ENCODE peak calls at places on chromosomes 7 and 10, in seven cellular contexts. A is breast epithelium, O is prostate gland, X is cardiac fibroblast, W is spleen, U is fibroblast of villous mesenchyme, Y is heart left ventricle. S is an unnamed sample.

GRCh38 chr10:76036962-76037361 is 605.5 kb downstream of the LRMDA start:
- DNase-seq in A (no peak), O (no peak), X (no peak), W (no peak), U (no peak), Y (no peak), S (no peak)

GRCh38 chr7:13880789-13881188 is 108.7 kb downstream of the ETV1 start:
- DNase-seq in A (no peak), O (no peak), X (peak; percentile 45), W (no peak), U (no peak), Y (no peak), S (no peak)

GRCh38 chr7:128812514-128813168 is 17.6 kb upstream of the FLNC start:
- DNase-seq in A (no peak), O (no peak), X (peak; percentile 44), W (peak; percentile 78), U (peak; percentile 33), Y (no peak), S (no peak)

GRCh38 chr7:191105-192034 is 1.0 kb upstream of the FAM20C start:
- DNase-seq in A (no peak), O (peak; percentile 26), X (peak; percentile 91), W (no peak), U (peak; percentile 66), Y (no peak), S (no peak)

GRCh38 chr10:19819419-19820033 is 3.3 kb downstream of the PLXDC2 start:
- DNase-seq in A (no peak), O (peak; percentile 71), X (peak; percentile 78), W (no peak), U (peak; percentile 58), Y (no peak), S (no peak)

GRCh38 chr7:134778941-134779740 is at the start of gene CALD1:
- DNase-seq in A (peak; percentile 96), O (peak; percentile 91), X (peak; percentile 100), W (no peak), U (peak; percentile 98), Y (peak; percentile 66), S (peak; percentile 36)

GRCh38 chr10:85791846-85792532 is 574.6 kb downstream of the GRID1 start:
- DNase-seq in A (no peak), O (no peak), X (peak; percentile 2), W (no peak), U (no peak), Y (no peak), S (no peak)

GRCh38 chr7:29217112-29217511 is 22.5 kb downstream of the CHN2 start:
- DNase-seq in A (no peak), O (no peak), X (no peak), W (no peak), U (no peak), Y (no peak), S (no peak)

GRCh38 chr10:67809107-67809506 is 28.9 kb downstream of the DNAJC12 start:
- DNase-seq in A (no peak), O (no peak), X (no peak), W (no peak), U (no peak), Y (no peak), S (no peak)

GRCh38 chr7:123201901-123202300 is 2.1 kb upstream of the SLC13A1 start:
- DNase-seq in A (no peak), O (no peak), X (peak; percentile 40), W (no peak), U (no peak), Y (no peak), S (no peak)

GRCh38 chr10:128147064-128147463 is 20.8 kb upstream of the MKI67 start:
- DNase-seq in A (no peak), O (no peak), X (no peak), W (no peak), U (no peak), Y (no peak), S (no peak)

GRCh38 chr7:106486331-106486730 is 174.6 kb downstream of the CCDC71L start:
- DNase-seq in A (no peak), O (no peak), X (peak; percentile 88), W (no peak), U (no peak), Y (no peak), S (no peak)

GRCh38 chr7:12389089-12389700 is 14.5 kb downstream of the VWDE start:
- DNase-seq in A (no peak), O (peak; percentile 9), X (peak; percentile 80), W (no peak), U (peak; percentile 59), Y (no peak), S (no peak)

GRCh38 chr10:73780301-73780700 is 1.5 kb upstream of the CHCHD1 start:
- DNase-seq in A (no peak), O (no peak), X (no peak), W (no peak), U (no peak), Y (no peak), S (no peak)
- H3K4me3 ChIP-seq in A (peak overlapping the region; percentile 88), O (no peak overlapping the region), X (no peak overlapping the region), W (no peak overlapping the region), U (peak overlapping the region; percentile 80), Y (no peak overlapping the region), S (no peak overlapping the region)

GRCh38 chr7:4479367-4480039 is 202.6 kb upstream of the FOXK1 start:
- DNase-seq in A (no peak), O (no peak), X (peak; percentile 79), W (no peak), U (peak; percentile 21), Y (no peak), S (no peak)
- TF ChIP-seq CTCF in A (no peak), O (peak; percentile 31), X (peak; percentile 54), W (no peak), U (peak; percentile 31), Y (peak; percentile 24), S (peak; percentile 48)

GRCh38 chr7:1366801-1367405 is 92.4 kb downstream of the MICALL2 start:
- DNase-seq in A (no peak), O (no peak), X (no peak), W (no peak), U (no peak), Y (peak; percentile 25), S (no peak)
- H3K4me3 ChIP-seq in A (no peak overlapping the region), O (no peak overlapping the region), X (no peak overlapping the region), W (no peak overlapping the region), U (no peak overlapping the region), Y (no peak overlapping the region), S (no peak overlapping the region)

GRCh38 chr10:70478191-70479160 is at the start of gene PALD1:
- DNase-seq in A (peak; percentile 43), O (peak; percentile 54), X (no peak), W (peak; percentile 89), U (peak; percentile 24), Y (peak; percentile 87), S (no peak)
- TF ChIP-seq CTCF in A (no peak), O (no peak), X (no peak), W (peak; percentile 31), U (peak; percentile 14), Y (peak; percentile 40), S (no peak)

GRCh38 chr10:124213471-124213870 is 120.1 kb upstream of the CHST15 start:
- DNase-seq in A (no peak), O (no peak), X (no peak), W (no peak), U (peak; percentile 12), Y (no peak), S (no peak)

GRCh38 chr10:124212702-124213101 is 119.3 kb upstream of the CHST15 start:
- DNase-seq in A (no peak), O (no peak), X (no peak), W (no peak), U (no peak), Y (no peak), S (no peak)

GRCh38 chr10:124214610-124215009 is 121.2 kb upstream of the CHST15 start:
- DNase-seq in A (no peak), O (no peak), X (no peak), W (no peak), U (no peak), Y (no peak), S (no peak)

GRCh38 chr10:124211921-124212320 is 118.5 kb upstream of the CHST15 start:
- DNase-seq in A (no peak), O (no peak), X (peak; percentile 52), W (no peak), U (peak; percentile 69), Y (no peak), S (no peak)

GRCh38 chr10:124213881-124214523 is 120.6 kb upstream of the CHST15 start:
- DNase-seq in A (no peak), O (no peak), X (no peak), W (no peak), U (no peak), Y (no peak), S (no peak)
- H3K4me3 ChIP-seq in A (no peak overlapping the region), O (no peak overlapping the region), X (no peak overlapping the region), W (no peak overlapping the region), U (no peak overlapping the region), Y (no peak overlapping the region), S (no peak overlapping the region)

DNA sequence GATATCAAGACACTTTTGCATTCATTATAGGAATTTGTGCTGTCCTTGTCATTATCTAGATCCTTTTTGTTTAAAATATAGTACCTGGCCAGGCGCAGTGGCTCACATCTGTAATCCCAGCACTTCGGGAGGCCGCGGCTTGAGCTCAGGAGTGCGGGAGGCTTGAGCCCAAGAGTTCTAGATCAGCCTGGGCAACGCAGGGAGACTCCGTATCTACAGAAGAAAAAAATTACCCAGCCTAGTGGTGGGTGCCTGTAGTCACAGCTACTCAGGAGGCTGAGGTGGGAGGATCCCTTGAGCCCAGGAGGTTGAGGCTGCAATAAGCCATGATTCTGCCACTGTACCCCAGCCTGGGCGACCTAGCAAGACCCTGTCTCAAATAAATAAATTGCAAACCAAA is 621 bp upstream of the MORN4 start:
- DNase-seq in A (no peak), O (no peak), X (peak; percentile 34), W (no peak), U (no peak), Y (no peak), S (no peak)
- TF ChIP-seq CTCF in A (peak; percentile 41), O (no peak), X (peak; percentile 24), W (no peak), U (peak; percentile 11), Y (no peak), S (no peak)

DNA sequence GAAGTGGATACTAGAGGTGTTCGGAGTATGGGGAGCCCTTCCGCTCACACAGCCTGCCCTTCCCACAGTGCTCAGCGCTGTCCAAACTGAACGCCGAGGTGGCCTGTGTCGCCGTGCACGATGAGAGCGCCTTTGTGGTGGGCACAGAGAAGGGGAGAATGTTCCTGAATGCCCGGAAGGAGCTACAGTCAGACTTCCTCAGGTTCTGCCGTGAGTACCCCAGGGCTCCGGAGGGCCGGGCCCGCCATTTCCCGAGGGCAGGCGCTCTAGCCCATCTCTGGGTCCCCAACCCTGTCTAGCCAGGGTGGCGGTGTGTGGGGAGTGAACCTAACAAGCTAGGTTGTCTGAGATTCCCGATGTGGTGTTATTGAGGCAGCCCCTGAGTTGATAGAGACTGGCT is 59.1 kb downstream of the GTF2IRD1 start:
- DNase-seq in A (no peak), O (no peak), X (no peak), W (no peak), U (no peak), Y (no peak), S (no peak)
- H3K4me3 ChIP-seq in A (no peak overlapping the region), O (no peak overlapping the region), X (no peak overlapping the region), W (no peak overlapping the region), U (no peak overlapping the region), Y (no peak overlapping the region), S (no peak overlapping the region)

GRCh38 chr7:143892527-143893300 is 9.3 kb downstream of the TCAF1 start:
- DNase-seq in A (no peak), O (no peak), X (peak; percentile 61), W (no peak), U (peak; percentile 59), Y (no peak), S (no peak)
- TF ChIP-seq CTCF in A (no peak), O (no peak), X (peak; percentile 38), W (no peak), U (peak; percentile 56), Y (no peak), S (no peak)